ENCODE peak calls at places on chromosomes 12 and 14, in five cellular contexts. I is lower leg skin; R is WERI-Rb-1; S is A673; C is naive thymus-derived CD4-positive, alpha-beta T cell. Q is an unnamed sample.

GRCh38 chr12:67594888-67595287 is 53.7 kb upstream of the DYRK2 start:
- DNase-seq in C (no peak), S (no peak), R (no peak), I (no peak), Q (no peak)

GRCh38 chr12:6788972-6789905 is at the start of gene CD4:
- DNase-seq in R (no peak), C (no peak), I (peak), S (no peak), Q (no peak)

GRCh38 chr12:2292560-2292959 is 239.8 kb downstream of the CACNA1C start:
- DNase-seq in I (no peak), R (no peak), S (no peak), C (no peak), Q (no peak)

GRCh38 chr14:100649173-100649519 is 61.9 kb upstream of the BEGAIN start:
- DNase-seq in I (no peak), R (no peak), C (no peak), S (no peak), Q (no peak)

GRCh38 chr14:75794615-75795038 is 133.6 kb downstream of the TTLL5 start:
- DNase-seq in C (no peak), S (no peak), I (no peak), R (peak), Q (no peak)

GRCh38 chr14:50647282-50647681 is 20.8 kb downstream of the SAV1 start:
- DNase-seq in R (no peak), I (no peak), C (no peak), S (no peak), Q (no peak)

GRCh38 chr12:84069079-84069661 is 843.4 kb downstream of the SLC6A15 start:
- DNase-seq in S (no peak), I (no peak), C (no peak), R (no peak), Q (no peak)

GRCh38 chr12:104626069-104626690 is 169.4 kb downstream of the CHST11 start:
- DNase-seq in C (no peak), I (no peak), S (no peak), R (no peak), Q (no peak)

GRCh38 chr14:75452900-75453816 is 25.3 kb downstream of the JDP2 start:
- DNase-seq in S (peak), I (peak), R (no peak), C (no peak), Q (peak)

GRCh38 chr14:80560800-80561199 is 349.5 kb upstream of the DIO2 start:
- DNase-seq in C (no peak), S (no peak), I (no peak), R (no peak), Q (no peak)

GRCh38 chr14:94394594-94395305 is 6.3 kb upstream of the SERPINA1 start:
- DNase-seq in I (peak), S (peak), R (no peak), C (no peak), Q (no peak)

GRCh38 chr12:108560752-108561719 is at the start of gene SART3:
- DNase-seq in C (peak), R (peak), I (peak), S (peak), Q (peak)

GRCh38 chr12:88663001-88663400 is 82.7 kb upstream of the KITLG start:
- DNase-seq in R (no peak), I (no peak), C (no peak), S (peak), Q (no peak)

GRCh38 chr14:88632512-88632911 is 69.7 kb downstream of the ZC3H14 start:
- DNase-seq in I (no peak), R (no peak), C (no peak), S (no peak), Q (no peak)

GRCh38 chr12:64611430-64612286 is 1.4 kb downstream of the RASSF3 start:
- DNase-seq in C (peak), S (peak), R (no peak), I (peak), Q (peak)

GRCh38 chr12:104190151-104190550 is 25.4 kb upstream of the TXNRD1 start:
- DNase-seq in S (peak), C (no peak), I (no peak), R (no peak), Q (no peak)

GRCh38 chr12:121905746-121906145 is 12.6 kb upstream of the CFAP251 start:
- DNase-seq in S (no peak), C (no peak), R (no peak), I (no peak), Q (no peak)

GRCh38 chr12:29796823-29797263 is 13.1 kb upstream of the TMTC1 start:
- DNase-seq in C (no peak), R (no peak), I (peak), S (peak), Q (peak)

GRCh38 chr12:12720052-12720451 is 2.9 kb downstream of the CDKN1B start:
- DNase-seq in S (no peak), I (no peak), R (no peak), C (no peak), Q (no peak)
- H3K4me3 ChIP-seq in S (peak), I (no peak), R (peak), C (peak), Q (peak)

GRCh38 chr14:21039059-21039422 is 3.1 kb upstream of the RNASE7 start:
- DNase-seq in R (peak), S (no peak), I (peak), C (no peak), Q (peak)

GRCh38 chr14:21034707-21035106 is at the start of gene RNASE13:
- DNase-seq in C (no peak), S (no peak), R (no peak), I (no peak), Q (no peak)

GRCh38 chr14:21039585-21040369 is 2.4 kb upstream of the RNASE7 start:
- DNase-seq in C (no peak), R (peak), S (peak), I (no peak), Q (peak)

GRCh38 chr14:21038416-21039058 is 3.6 kb upstream of the RNASE7 start:
- DNase-seq in S (no peak), R (no peak), I (no peak), C (no peak), Q (no peak)

DNA sequence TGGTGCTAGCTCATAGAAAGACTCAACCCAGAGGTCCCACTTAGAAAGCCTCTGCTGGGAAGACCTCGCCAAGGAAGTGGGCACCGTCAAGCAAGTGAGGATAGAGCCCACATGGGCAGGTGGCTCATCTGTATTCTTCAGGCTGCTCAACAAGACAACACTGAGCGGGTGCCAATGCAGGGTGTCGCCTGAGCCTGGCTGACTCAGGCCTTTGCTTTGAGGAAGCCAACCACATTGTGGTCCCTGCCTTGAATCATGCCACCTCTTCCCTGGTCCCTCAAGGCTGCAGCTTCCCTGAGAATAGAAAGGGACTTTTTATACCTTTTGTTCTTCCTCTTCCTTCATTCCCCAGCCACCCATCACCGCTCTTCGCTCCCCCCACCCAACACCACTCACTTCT is 2.1 kb upstream of the RNASE13 start:
- DNase-seq in S (no peak), I (no peak), R (no peak), C (no peak), Q (no peak)
- H3K4me3 ChIP-seq in S (no peak), I (no peak), R (no peak), C (no peak), Q (no peak)

GRCh38 chr12:57893460-57894353 is 47.2 kb upstream of the CTDSP2 start:
- DNase-seq in I (peak), S (peak), R (no peak), C (no peak), Q (peak)

GRCh38 chr12:57896437-57897201 is 44.7 kb upstream of the ATP23 start:
- DNase-seq in I (peak), R (peak), S (peak), C (no peak), Q (peak)

GRCh38 chr12:57894577-57895292 is 46.6 kb upstream of the ATP23 start:
- DNase-seq in I (no peak), R (peak), S (no peak), C (no peak), Q (no peak)

GRCh38 chr12:57896139-57896436 is 45.3 kb upstream of the ATP23 start:
- DNase-seq in C (no peak), S (peak), I (no peak), R (peak), Q (peak)

DNA sequence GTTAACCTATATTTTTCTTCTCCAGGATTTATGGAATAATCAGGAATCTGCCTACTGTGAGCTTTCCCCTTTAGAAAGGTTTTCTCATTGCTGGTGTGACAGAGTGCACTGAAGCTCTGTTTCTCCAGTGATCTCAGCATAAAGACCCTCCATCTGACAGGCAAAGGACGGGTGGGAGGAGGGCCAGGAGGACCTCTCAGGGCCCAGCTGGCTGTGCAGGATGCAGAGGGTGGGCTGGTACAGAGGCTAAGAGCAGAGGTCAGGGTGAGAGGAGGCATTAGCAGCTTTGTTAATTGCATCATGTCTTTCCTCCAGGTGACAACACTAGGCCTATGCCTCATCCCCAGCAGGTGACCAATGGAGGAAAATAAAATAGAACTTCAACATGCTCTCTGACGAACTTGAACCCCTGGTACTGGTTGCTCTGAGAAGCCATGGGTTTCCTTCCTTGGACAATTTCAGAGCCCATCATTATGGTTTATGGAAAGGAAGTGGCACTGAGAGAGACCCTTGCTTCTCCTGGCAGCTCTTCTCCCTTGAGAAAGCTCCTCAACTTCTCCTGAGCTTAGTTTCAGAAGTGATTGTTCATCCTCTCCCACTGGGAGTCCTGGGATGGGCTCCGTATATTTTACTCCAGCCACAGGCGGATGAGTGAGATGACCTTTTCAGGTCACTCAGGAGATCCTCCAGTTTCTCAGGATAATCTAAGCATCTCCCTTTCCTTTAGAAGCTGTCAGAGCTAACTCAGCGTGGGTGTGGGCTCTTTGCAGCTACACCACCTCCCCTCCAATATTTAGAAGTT is 45.8 kb upstream of the ATP23 start:
- DNase-seq in S (no peak), R (no peak), I (no peak), C (no peak), Q (no peak)
- H3K4me3 ChIP-seq in S (peak), R (peak), I (no peak), C (no peak), Q (peak)

GRCh38 chr12:42560977-42561376 is 28.6 kb downstream of the PRICKLE1 start:
- DNase-seq in R (no peak), S (no peak), I (no peak), C (no peak), Q (no peak)
- H3K4me3 ChIP-seq in R (no peak), S (no peak), I (no peak), C (no peak), Q (no peak)

GRCh38 chr12:53613821-53614220 is 12.4 kb downstream of the ATF7 start:
- DNase-seq in C (no peak), R (no peak), S (no peak), I (no peak), Q (no peak)

GRCh38 chr12:53616950-53617349 is 9.2 kb downstream of the ATF7 start:
- DNase-seq in C (no peak), I (no peak), S (no peak), R (no peak), Q (no peak)

GRCh38 chr12:53612978-53613377 is 13.2 kb downstream of the ATF7 start:
- DNase-seq in R (no peak), C (no peak), S (no peak), I (no peak), Q (no peak)

GRCh38 chr12:53618340-53618739 is 7.8 kb downstream of the ATF7 start:
- DNase-seq in R (no peak), S (peak), I (no peak), C (no peak), Q (no peak)

DNA sequence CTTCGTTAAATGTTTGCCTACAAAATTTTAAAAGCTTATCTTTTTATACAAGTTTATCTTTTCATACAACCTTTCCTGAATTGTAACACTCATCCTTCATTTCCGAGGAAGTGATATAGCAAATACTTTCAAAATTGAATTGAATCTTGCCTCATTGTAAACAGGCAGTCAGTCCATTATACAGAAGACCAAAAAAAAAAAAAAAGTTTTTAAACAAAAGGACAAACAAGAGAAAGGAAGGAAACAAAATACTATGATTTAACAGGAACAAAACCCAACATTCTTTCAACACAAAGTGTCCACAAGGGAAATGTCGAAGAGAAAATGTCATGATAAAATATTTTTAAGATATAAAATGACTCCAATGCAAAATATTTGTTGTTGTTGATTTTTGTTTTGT is 8.5 kb downstream of the ATF7 start:
- DNase-seq in R (no peak), C (no peak), I (no peak), S (no peak), Q (no peak)
- H3K4me3 ChIP-seq in R (no peak), C (no peak), I (no peak), S (peak), Q (peak)

GRCh38 chr14:24979725-24980239 is 70.2 kb downstream of the STXBP6 start:
- DNase-seq in R (no peak), I (no peak), S (no peak), C (no peak), Q (no peak)
- H3K4me3 ChIP-seq in R (no peak), I (no peak), S (no peak), C (no peak), Q (no peak)

GRCh38 chr14:59176764-59177163 is 11.7 kb upstream of the DAAM1 start:
- DNase-seq in I (no peak), C (no peak), R (no peak), S (no peak), Q (no peak)
- H3K4me3 ChIP-seq in I (no peak), C (no peak), R (no peak), S (no peak), Q (no peak)

GRCh38 chr14:103528512-103529382 is at the start of gene TRMT61A:
- DNase-seq in R (peak), C (peak), S (peak), I (peak), Q (peak)

GRCh38 chr14:103530831-103531230 is 1.8 kb downstream of the TRMT61A start:
- DNase-seq in I (no peak), S (no peak), R (no peak), C (no peak), Q (no peak)

GRCh38 chr14:103529383-103530365 is 678 bp downstream of the TRMT61A start:
- DNase-seq in R (no peak), I (no peak), S (no peak), C (no peak), Q (no peak)

GRCh38 chr14:103531421-103532215 is 2.6 kb downstream of the TRMT61A start:
- DNase-seq in S (no peak), I (no peak), C (no peak), R (no peak), Q (no peak)

DNA sequence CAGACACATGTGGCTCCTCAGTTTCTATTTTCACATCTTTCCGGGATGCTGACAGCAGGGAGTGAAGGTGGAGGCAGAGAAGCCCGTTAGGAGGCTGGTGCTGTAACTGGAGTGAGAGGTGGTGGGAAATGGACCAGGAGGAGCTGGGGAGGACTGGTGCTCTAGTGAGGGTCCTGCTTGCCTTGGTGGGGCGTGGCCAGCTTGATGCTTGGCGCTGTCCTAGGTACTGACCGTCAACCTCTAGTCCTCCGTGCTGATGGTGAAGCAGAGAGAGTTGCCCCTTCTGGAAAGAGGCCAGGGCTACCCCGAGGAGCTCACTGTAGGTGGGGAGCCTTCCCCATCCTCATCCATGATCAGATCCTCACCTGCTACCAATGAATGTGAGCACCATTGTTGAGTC is 1.4 kb downstream of the TRMT61A start:
- DNase-seq in R (no peak), C (no peak), I (no peak), S (no peak), Q (peak)
- H3K4me3 ChIP-seq in R (no peak), C (no peak), I (no peak), S (peak), Q (no peak)

DNA sequence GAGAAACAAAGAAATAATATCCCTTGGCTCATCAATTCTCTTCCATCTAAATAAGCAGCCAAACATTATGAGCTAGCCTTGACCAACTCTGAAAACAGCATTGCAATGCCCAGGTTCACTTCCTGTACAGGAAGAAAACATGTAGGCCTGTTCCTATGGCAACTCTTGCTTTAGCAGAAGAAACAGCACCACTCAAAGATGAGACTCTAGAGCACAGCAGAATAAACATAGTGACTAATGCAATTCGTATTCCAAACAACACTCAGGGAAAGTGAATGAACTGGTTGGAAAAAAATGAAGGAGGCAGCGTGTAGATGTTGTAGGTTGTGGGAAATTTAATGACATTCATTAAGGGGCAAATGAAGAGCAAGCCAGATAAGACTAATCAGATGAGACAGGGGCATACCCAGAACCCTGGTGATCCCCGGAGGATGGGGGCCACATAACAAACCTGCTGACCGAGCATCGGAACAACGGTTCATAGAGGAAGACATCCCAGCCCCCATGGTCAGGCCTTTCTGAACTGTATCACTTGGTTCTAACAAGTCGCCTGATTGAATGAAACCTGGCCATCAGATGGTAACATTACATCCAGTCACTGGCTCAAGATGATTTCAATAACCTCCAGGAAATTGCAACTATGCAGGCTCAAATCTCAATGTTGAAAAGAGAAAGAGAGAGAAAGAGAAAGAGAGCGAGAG is 9.0 kb downstream of the ARHGDIB start:
- DNase-seq in R (no peak), I (no peak), C (no peak), S (peak), Q (no peak)
- H3K4me3 ChIP-seq in R (no peak), I (no peak), C (peak), S (no peak), Q (no peak)